ENCODE peak calls at places on chromosome 6, in six cellular contexts. E is H9, S is neuronal stem cell, O is mesendoderm, X is IMR-90, R is trophoblast cell. Y is an unnamed sample.

GRCh38 chr6:81304486-81304885 is 448.0 kb downstream of the TENT5A start:
- DNase-seq in E (no peak), S (no peak), O (no peak), X (no peak), R (no peak), Y (no peak)

GRCh38 chr6:88177961-88178464 is 11.9 kb upstream of the CNR1 start:
- DNase-seq in E (no peak), S (no peak), O (peak), X (no peak), R (no peak), Y (no peak)

GRCh38 chr6:112636650-112637260 is 289.6 kb downstream of the RFPL4B start:
- DNase-seq in E (no peak), S (no peak), O (no peak), X (peak), R (no peak), Y (no peak)

GRCh38 chr6:34990971-34991560 is 102.0 kb downstream of the ANKS1A start:
- DNase-seq in E (no peak), S (no peak), O (no peak), X (peak), R (peak), Y (no peak)

GRCh38 chr6:9405369-9405768 is 970.0 kb upstream of the SLC35B3 start:
- DNase-seq in E (no peak), S (no peak), O (peak), X (peak), R (peak), Y (no peak)

GRCh38 chr6:154390034-154390433 is 33.4 kb upstream of the IPCEF1 start:
- DNase-seq in E (no peak), S (no peak), O (no peak), X (no peak), R (no peak), Y (no peak)

GRCh38 chr6:43705996-43706395 is 18.4 kb upstream of the MRPS18A start:
- DNase-seq in E (no peak), S (no peak), O (no peak), X (peak), R (no peak), Y (no peak)

GRCh38 chr6:5146396-5146795 is 61.3 kb downstream of the PPP1R3G start:
- DNase-seq in E (no peak), S (no peak), O (no peak), X (no peak), R (no peak), Y (no peak)

GRCh38 chr6:90388395-90388794 is 91.8 kb upstream of the BACH2 start:
- DNase-seq in E (no peak), S (no peak), O (no peak), X (no peak), R (no peak), Y (no peak)

GRCh38 chr6:142861711-142862110 is 83.3 kb downstream of the HIVEP2 start:
- DNase-seq in E (no peak), S (no peak), O (no peak), X (no peak), R (peak), Y (no peak)

GRCh38 chr6:139990287-139990686 is 615.8 kb upstream of the CITED2 start:
- DNase-seq in E (no peak), S (no peak), O (no peak), X (no peak), R (no peak), Y (no peak)

GRCh38 chr6:87319271-87319987 is 3.0 kb upstream of the SMIM8 start:
- DNase-seq in E (no peak), S (no peak), O (no peak), X (no peak), R (no peak), Y (no peak)

GRCh38 chr6:77124604-77125003 is 338.7 kb downstream of the HTR1B start:
- DNase-seq in E (no peak), S (no peak), O (peak), X (peak), R (no peak), Y (no peak)

GRCh38 chr6:127516676-127517273 is 2.4 kb downstream of the MTCL3 start:
- DNase-seq in E (peak), S (peak), O (peak), X (peak), R (peak), Y (no peak)

GRCh38 chr6:111679126-111679525 is 73.4 kb upstream of the TRAF3IP2 start:
- DNase-seq in E (no peak), S (no peak), O (no peak), X (no peak), R (no peak), Y (no peak)

GRCh38 chr6:42790549-42791181 is 8.8 kb downstream of the BICRAL start:
- DNase-seq in E (peak), S (no peak), O (peak), X (no peak), R (no peak), Y (no peak)

GRCh38 chr6:145814035-145814500 is 527 bp downstream of the FBXO30 start:
- DNase-seq in E (peak), S (peak), O (peak), X (no peak), R (peak), Y (no peak)

GRCh38 chr6:43970068-43970912 is 157.0 kb downstream of the MRPL14 start:
- DNase-seq in E (no peak), S (no peak), O (no peak), X (no peak), R (no peak), Y (peak)

GRCh38 chr6:26020983-26021349 is 58.4 kb downstream of the TRIM38 start:
- DNase-seq in E (no peak), S (peak), O (no peak), X (peak), R (peak), Y (peak)

GRCh38 chr6:36820700-36821580 is 18.3 kb downstream of the CPNE5 start:
- DNase-seq in E (no peak), S (no peak), O (peak), X (peak), R (no peak), Y (no peak)

GRCh38 chr6:162372092-162372491 is 355.5 kb downstream of the PRKN start:
- DNase-seq in E (no peak), S (no peak), O (no peak), X (no peak), R (no peak), Y (no peak)

GRCh38 chr6:162369091-162369490 is 358.5 kb downstream of the PRKN start:
- DNase-seq in E (no peak), S (no peak), O (no peak), X (no peak), R (no peak), Y (no peak)

GRCh38 chr6:162373868-162374267 is 353.7 kb downstream of the PRKN start:
- DNase-seq in E (no peak), S (no peak), O (no peak), X (no peak), R (no peak), Y (no peak)

GRCh38 chr6:162371133-162371532 is 356.4 kb downstream of the PRKN start:
- DNase-seq in E (no peak), S (no peak), O (no peak), X (no peak), R (peak), Y (no peak)

DNA sequence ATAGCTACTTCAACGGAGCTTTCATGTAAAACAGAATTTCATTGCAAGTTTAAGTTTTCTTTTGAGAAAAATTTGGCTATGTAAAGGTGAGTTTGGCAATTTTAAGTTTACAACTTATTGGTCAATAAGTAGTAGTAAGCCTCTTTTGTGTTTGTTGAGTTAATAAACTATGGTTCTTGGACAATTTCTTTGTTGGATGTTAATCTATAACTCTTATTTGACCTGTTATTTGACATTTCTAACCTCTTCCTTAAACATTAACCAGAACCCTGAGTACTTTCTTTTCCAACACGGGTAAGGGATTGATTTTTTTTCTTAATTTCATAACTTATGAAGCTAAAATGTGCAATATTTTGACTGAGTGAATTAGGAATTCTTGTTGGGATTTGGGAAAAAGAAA is 354.4 kb downstream of the PRKN start:
- DNase-seq in E (no peak), S (no peak), O (no peak), X (no peak), R (no peak), Y (no peak)
- H2BK5ac ChIP-seq in E (no peak), S (no peak), O (no peak), X (no peak), R (no peak), Y (no peak)

GRCh38 chr6:12288844-12289654 is 1.1 kb upstream of the EDN1 start:
- DNase-seq in E (peak), S (peak), O (peak), X (peak), R (peak), Y (peak)
- H2BK5ac ChIP-seq in E (no peak), S (no peak), O (no peak), X (peak), R (peak), Y (no peak)

GRCh38 chr6:108800510-108800909 is 47.7 kb upstream of the ARMC2 start:
- DNase-seq in E (no peak), S (no peak), O (no peak), X (peak), R (no peak), Y (no peak)

GRCh38 chr6:108797951-108798671 is 50.1 kb upstream of the ARMC2 start:
- DNase-seq in E (no peak), S (no peak), O (no peak), X (peak), R (peak), Y (no peak)

GRCh38 chr6:108799791-108800190 is 48.4 kb upstream of the ARMC2 start:
- DNase-seq in E (no peak), S (no peak), O (no peak), X (no peak), R (peak), Y (no peak)

GRCh38 chr6:108799356-108799720 is 48.9 kb upstream of the ARMC2 start:
- DNase-seq in E (no peak), S (no peak), O (no peak), X (no peak), R (no peak), Y (no peak)

GRCh38 chr6:108798672-108799355 is 49.4 kb upstream of the ARMC2 start:
- DNase-seq in E (no peak), S (no peak), O (peak), X (no peak), R (peak), Y (no peak)
- H2BK5ac ChIP-seq in E (no peak), S (no peak), O (no peak), X (no peak), R (no peak), Y (no peak)

GRCh38 chr6:53794720-53795253 is at the start of gene LRRC1:
- DNase-seq in E (peak), S (peak), O (peak), X (peak), R (peak), Y (peak)

GRCh38 chr6:53795254-53795701 is 473 bp downstream of the LRRC1 start:
- DNase-seq in E (no peak), S (no peak), O (no peak), X (no peak), R (peak), Y (no peak)

GRCh38 chr6:53793318-53793975 is 1.4 kb upstream of the LRRC1 start:
- DNase-seq in E (peak), S (peak), O (peak), X (peak), R (peak), Y (no peak)

GRCh38 chr6:53792973-53793317 is 1.9 kb upstream of the LRRC1 start:
- DNase-seq in E (no peak), S (no peak), O (no peak), X (no peak), R (no peak), Y (no peak)

DNA sequence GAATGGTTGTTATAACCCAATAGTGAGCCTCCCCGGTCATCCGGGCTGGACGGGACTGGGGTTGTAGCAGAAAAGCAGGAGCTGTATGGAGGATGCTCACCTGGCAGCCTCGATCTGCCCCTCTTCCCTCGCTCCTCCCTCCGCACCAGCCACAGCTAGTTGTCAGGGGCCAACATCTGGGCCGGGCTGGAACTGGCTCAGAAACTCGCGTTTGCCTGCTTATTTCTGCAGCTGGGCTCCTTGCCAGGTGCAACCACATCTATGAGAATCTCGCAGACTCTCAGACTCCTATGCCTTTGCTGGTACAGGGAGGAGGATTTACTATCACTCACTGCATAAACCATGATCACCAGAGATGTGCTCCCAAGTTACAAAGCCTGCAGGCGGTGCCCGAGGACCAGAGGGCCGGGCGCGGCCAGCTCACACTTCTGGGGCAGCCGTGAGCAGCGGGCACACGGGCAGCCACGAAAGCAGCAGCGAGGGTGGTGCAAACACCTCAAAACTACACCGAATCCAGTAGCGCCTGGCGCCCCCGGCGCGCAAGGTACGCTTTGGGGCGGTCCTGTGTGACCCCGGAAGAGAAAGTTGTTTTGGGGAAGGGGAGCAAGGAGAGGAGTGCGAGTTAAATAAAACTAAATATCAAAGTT is 609 bp upstream of the LRRC1 start:
- DNase-seq in E (peak), S (no peak), O (peak), X (peak), R (peak), Y (peak)
- H2BK5ac ChIP-seq in E (no peak), S (no peak), O (no peak), X (peak), R (peak), Y (peak)

GRCh38 chr6:33787954-33788693 is 806 bp downstream of the LEMD2 start:
- DNase-seq in E (peak), S (no peak), O (peak), X (peak), R (peak), Y (no peak)
- H2BK5ac ChIP-seq in E (no peak), S (no peak), O (peak), X (peak), R (peak), Y (peak)

GRCh38 chr6:16208989-16209388 is 29.4 kb upstream of the GMPR start:
- DNase-seq in E (no peak), S (no peak), O (no peak), X (no peak), R (no peak), Y (no peak)

GRCh38 chr6:16204653-16205376 is 33.6 kb upstream of the GMPR start:
- DNase-seq in E (no peak), S (no peak), O (no peak), X (no peak), R (no peak), Y (no peak)

GRCh38 chr6:16206595-16207037 is 31.8 kb upstream of the GMPR start:
- DNase-seq in E (peak), S (peak), O (peak), X (peak), R (peak), Y (peak)

GRCh38 chr6:16201706-16202105 is 36.7 kb upstream of the GMPR start:
- DNase-seq in E (no peak), S (no peak), O (no peak), X (no peak), R (no peak), Y (no peak)

GRCh38 chr6:16205377-16206144 is 32.8 kb upstream of the GMPR start:
- DNase-seq in E (no peak), S (no peak), O (no peak), X (peak), R (no peak), Y (no peak)
- H2BK5ac ChIP-seq in E (no peak), S (no peak), O (no peak), X (no peak), R (no peak), Y (no peak)

DNA sequence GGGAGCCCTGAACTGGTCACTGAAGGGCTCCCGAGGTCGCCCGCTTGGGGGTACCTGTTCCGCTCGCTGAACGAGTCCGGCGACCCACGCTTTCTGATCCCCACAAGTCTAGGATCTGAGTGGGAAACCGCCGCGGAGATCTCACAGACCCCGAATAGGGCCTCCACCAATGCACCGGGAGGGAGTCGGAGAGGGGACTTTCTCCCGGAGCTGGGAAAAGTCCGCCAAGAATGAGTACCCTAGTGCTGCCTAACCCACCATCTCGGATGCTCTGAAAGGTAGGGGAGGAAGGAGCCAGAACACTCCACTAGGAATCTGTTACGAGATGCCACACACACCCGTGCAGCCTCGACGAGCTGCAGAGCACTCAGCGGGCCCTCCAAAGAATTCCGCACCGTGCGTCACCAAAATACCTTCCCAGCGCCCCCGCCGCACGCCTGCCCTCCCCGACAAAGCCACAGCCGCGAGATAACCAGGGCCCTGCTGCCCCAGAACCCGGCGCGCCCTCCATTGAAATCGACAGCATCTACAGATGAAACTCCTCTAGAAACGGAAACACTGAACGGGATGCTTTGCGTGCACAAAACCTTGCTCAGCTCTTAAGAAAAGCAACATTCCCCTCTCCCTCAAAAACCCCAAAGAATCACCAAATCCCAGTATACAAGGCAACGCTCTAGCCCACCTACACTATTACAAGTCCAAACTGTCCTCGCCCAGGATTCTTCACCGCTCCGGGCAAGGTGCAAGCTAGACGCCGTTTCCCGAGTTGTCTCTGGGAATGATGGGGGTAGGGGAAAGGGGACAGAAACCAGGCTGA is 686 bp downstream of the COL12A1 start:
- DNase-seq in E (peak), S (peak), O (peak), X (peak), R (peak), Y (peak)
- H2BK5ac ChIP-seq in E (no peak), S (no peak), O (no peak), X (peak), R (peak), Y (no peak)